ENCODE peak calls at places on chromosomes 1 and 21, in eight cellular contexts. One of them, this sample, is unnamed.

GRCh38 chr1:173353346-173353745 is 123.8 kb upstream of the PRDX6 start:
- DNase-seq in substantia nigra: no peak
- DNase-seq in CD8-positive, alpha-beta memory T cell: no peak
- DNase-seq in B cell: no peak
- DNase-seq in HTR-8/SVneo: no peak
- DNase-seq in stimulated activated CD4-positive, alpha-beta T cell treated with anti-CD3 and anti-CD28 coated beads, Interleukin-2, amount 100 ng/mL, for 24 hours: no peak
- DNase-seq in AG04450: no peak
- DNase-seq in NCI-H1105 treated with DMSO at 0.1 percent for 48 hours: no peak
- DNase-seq in this sample: no peak

GRCh38 chr1:235511470-235512240 is 7.4 kb upstream of the B3GALNT2 start:
- DNase-seq in NCI-H1105 treated with DMSO at 0.1 percent for 48 hours: no peak
- DNase-seq in AG04450: no peak
- DNase-seq in stimulated activated CD4-positive, alpha-beta T cell treated with anti-CD3 and anti-CD28 coated beads, Interleukin-2, amount 100 ng/mL, for 24 hours: no peak
- DNase-seq in substantia nigra: no peak
- DNase-seq in B cell: no peak
- DNase-seq in HTR-8/SVneo: no peak
- DNase-seq in CD8-positive, alpha-beta memory T cell: no peak
- DNase-seq in this sample: no peak

GRCh38 chr1:91730781-91731732 is 154.9 kb downstream of the TGFBR3 start:
- DNase-seq in AG04450: no peak
- DNase-seq in B cell: no peak
- DNase-seq in stimulated activated CD4-positive, alpha-beta T cell treated with anti-CD3 and anti-CD28 coated beads, Interleukin-2, amount 100 ng/mL, for 24 hours: peak; percentile 46
- DNase-seq in HTR-8/SVneo: no peak
- DNase-seq in substantia nigra: no peak
- DNase-seq in CD8-positive, alpha-beta memory T cell: no peak
- DNase-seq in NCI-H1105 treated with DMSO at 0.1 percent for 48 hours: no peak
- DNase-seq in this sample: no peak

GRCh38 chr21:16519012-16519411 is 789.2 kb downstream of the USP25 start:
- DNase-seq in NCI-H1105 treated with DMSO at 0.1 percent for 48 hours: no peak
- DNase-seq in B cell: no peak
- DNase-seq in HTR-8/SVneo: no peak
- DNase-seq in substantia nigra: no peak
- DNase-seq in stimulated activated CD4-positive, alpha-beta T cell treated with anti-CD3 and anti-CD28 coated beads, Interleukin-2, amount 100 ng/mL, for 24 hours: no peak
- DNase-seq in CD8-positive, alpha-beta memory T cell: no peak
- DNase-seq in AG04450: no peak
- DNase-seq in this sample: no peak

GRCh38 chr1:52631759-52632331 is 1.1 kb upstream of the SHISAL2A start:
- DNase-seq in B cell: peak; percentile 44
- DNase-seq in substantia nigra: no peak
- DNase-seq in HTR-8/SVneo: no peak
- DNase-seq in NCI-H1105 treated with DMSO at 0.1 percent for 48 hours: no peak
- DNase-seq in CD8-positive, alpha-beta memory T cell: no peak
- DNase-seq in stimulated activated CD4-positive, alpha-beta T cell treated with anti-CD3 and anti-CD28 coated beads, Interleukin-2, amount 100 ng/mL, for 24 hours: no peak
- DNase-seq in AG04450: no peak
- DNase-seq in this sample: no peak

GRCh38 chr1:175150596-175151319 is 41.8 kb downstream of the KIAA0040 start:
- DNase-seq in stimulated activated CD4-positive, alpha-beta T cell treated with anti-CD3 and anti-CD28 coated beads, Interleukin-2, amount 100 ng/mL, for 24 hours: no peak
- DNase-seq in NCI-H1105 treated with DMSO at 0.1 percent for 48 hours: no peak
- DNase-seq in substantia nigra: no peak
- DNase-seq in B cell: no peak
- DNase-seq in HTR-8/SVneo: no peak
- DNase-seq in AG04450: no peak
- DNase-seq in CD8-positive, alpha-beta memory T cell: no peak
- DNase-seq in this sample: no peak

GRCh38 chr1:46735708-46736324 is 16.9 kb upstream of the EFCAB14 start:
- DNase-seq in HTR-8/SVneo: peak; percentile 27
- DNase-seq in B cell: no peak
- DNase-seq in NCI-H1105 treated with DMSO at 0.1 percent for 48 hours: no peak
- DNase-seq in substantia nigra: no peak
- DNase-seq in stimulated activated CD4-positive, alpha-beta T cell treated with anti-CD3 and anti-CD28 coated beads, Interleukin-2, amount 100 ng/mL, for 24 hours: no peak
- DNase-seq in AG04450: peak; percentile 27
- DNase-seq in CD8-positive, alpha-beta memory T cell: no peak
- DNase-seq in this sample: peak; percentile 38

GRCh38 chr1:24318238-24318987 is 744 bp upstream of the GRHL3 start:
- DNase-seq in substantia nigra: no peak
- DNase-seq in AG04450: peak; percentile 26
- DNase-seq in HTR-8/SVneo: no peak
- DNase-seq in NCI-H1105 treated with DMSO at 0.1 percent for 48 hours: no peak
- DNase-seq in stimulated activated CD4-positive, alpha-beta T cell treated with anti-CD3 and anti-CD28 coated beads, Interleukin-2, amount 100 ng/mL, for 24 hours: no peak
- DNase-seq in CD8-positive, alpha-beta memory T cell: no peak
- DNase-seq in B cell: no peak
- DNase-seq in this sample: no peak

GRCh38 chr1:202123336-202123813 is 658 bp downstream of the GPR37L1 start:
- DNase-seq in stimulated activated CD4-positive, alpha-beta T cell treated with anti-CD3 and anti-CD28 coated beads, Interleukin-2, amount 100 ng/mL, for 24 hours: no peak
- DNase-seq in CD8-positive, alpha-beta memory T cell: no peak
- DNase-seq in HTR-8/SVneo: no peak
- DNase-seq in B cell: no peak
- DNase-seq in substantia nigra: no peak
- DNase-seq in AG04450: no peak
- DNase-seq in NCI-H1105 treated with DMSO at 0.1 percent for 48 hours: no peak
- DNase-seq in this sample: no peak

GRCh38 chr1:234600418-234601216 is 9.4 kb downstream of the IRF2BP2 start:
- DNase-seq in AG04450: no peak
- DNase-seq in NCI-H1105 treated with DMSO at 0.1 percent for 48 hours: peak; percentile 22
- DNase-seq in substantia nigra: no peak
- DNase-seq in B cell: no peak
- DNase-seq in stimulated activated CD4-positive, alpha-beta T cell treated with anti-CD3 and anti-CD28 coated beads, Interleukin-2, amount 100 ng/mL, for 24 hours: no peak
- DNase-seq in HTR-8/SVneo: no peak
- DNase-seq in CD8-positive, alpha-beta memory T cell: no peak
- DNase-seq in this sample: no peak

GRCh38 chr1:161215079-161215478 is at the start of gene FCER1G:
- DNase-seq in AG04450: no peak
- DNase-seq in CD8-positive, alpha-beta memory T cell: no peak
- DNase-seq in NCI-H1105 treated with DMSO at 0.1 percent for 48 hours: no peak
- DNase-seq in B cell: no peak
- DNase-seq in HTR-8/SVneo: no peak
- DNase-seq in substantia nigra: no peak
- DNase-seq in stimulated activated CD4-positive, alpha-beta T cell treated with anti-CD3 and anti-CD28 coated beads, Interleukin-2, amount 100 ng/mL, for 24 hours: no peak
- DNase-seq in this sample: no peak

GRCh38 chr1:115969509-115969908 is 6.8 kb upstream of the SLC22A15 start:
- DNase-seq in AG04450: no peak
- DNase-seq in stimulated activated CD4-positive, alpha-beta T cell treated with anti-CD3 and anti-CD28 coated beads, Interleukin-2, amount 100 ng/mL, for 24 hours: no peak
- DNase-seq in substantia nigra: no peak
- DNase-seq in NCI-H1105 treated with DMSO at 0.1 percent for 48 hours: no peak
- DNase-seq in HTR-8/SVneo: no peak
- DNase-seq in CD8-positive, alpha-beta memory T cell: no peak
- DNase-seq in B cell: no peak
- DNase-seq in this sample: no peak

GRCh38 chr1:48462716-48463285 is 9.2 kb downstream of the SPATA6 start:
- DNase-seq in NCI-H1105 treated with DMSO at 0.1 percent for 48 hours: no peak
- DNase-seq in stimulated activated CD4-positive, alpha-beta T cell treated with anti-CD3 and anti-CD28 coated beads, Interleukin-2, amount 100 ng/mL, for 24 hours: no peak
- DNase-seq in HTR-8/SVneo: no peak
- DNase-seq in AG04450: no peak
- DNase-seq in substantia nigra: no peak
- DNase-seq in CD8-positive, alpha-beta memory T cell: no peak
- DNase-seq in B cell: no peak
- DNase-seq in this sample: no peak

GRCh38 chr21:29080454-29080930 is 7.0 kb upstream of the CCT8 start:
- DNase-seq in stimulated activated CD4-positive, alpha-beta T cell treated with anti-CD3 and anti-CD28 coated beads, Interleukin-2, amount 100 ng/mL, for 24 hours: no peak
- DNase-seq in CD8-positive, alpha-beta memory T cell: peak; percentile 21
- DNase-seq in AG04450: no peak
- DNase-seq in NCI-H1105 treated with DMSO at 0.1 percent for 48 hours: no peak
- DNase-seq in substantia nigra: no peak
- DNase-seq in B cell: no peak
- DNase-seq in HTR-8/SVneo: no peak
- DNase-seq in this sample: peak; percentile 77

GRCh38 chr1:106080608-106081325 is 975.7 kb upstream of the PRMT6 start:
- DNase-seq in B cell: no peak
- DNase-seq in stimulated activated CD4-positive, alpha-beta T cell treated with anti-CD3 and anti-CD28 coated beads, Interleukin-2, amount 100 ng/mL, for 24 hours: no peak
- DNase-seq in HTR-8/SVneo: no peak
- DNase-seq in substantia nigra: no peak
- DNase-seq in CD8-positive, alpha-beta memory T cell: no peak
- DNase-seq in NCI-H1105 treated with DMSO at 0.1 percent for 48 hours: no peak
- DNase-seq in AG04450: no peak
- DNase-seq in this sample: no peak

GRCh38 chr1:36425791-36426190 is 24.5 kb downstream of the OSCP1 start:
- DNase-seq in CD8-positive, alpha-beta memory T cell: no peak
- DNase-seq in B cell: no peak
- DNase-seq in NCI-H1105 treated with DMSO at 0.1 percent for 48 hours: no peak
- DNase-seq in HTR-8/SVneo: no peak
- DNase-seq in AG04450: no peak
- DNase-seq in stimulated activated CD4-positive, alpha-beta T cell treated with anti-CD3 and anti-CD28 coated beads, Interleukin-2, amount 100 ng/mL, for 24 hours: no peak
- DNase-seq in substantia nigra: no peak
- DNase-seq in this sample: no peak

GRCh38 chr21:45363921-45364463 is 41.0 kb upstream of the COL18A1 start:
- DNase-seq in NCI-H1105 treated with DMSO at 0.1 percent for 48 hours: no peak
- DNase-seq in HTR-8/SVneo: peak; percentile 92
- DNase-seq in B cell: no peak
- DNase-seq in stimulated activated CD4-positive, alpha-beta T cell treated with anti-CD3 and anti-CD28 coated beads, Interleukin-2, amount 100 ng/mL, for 24 hours: peak; percentile 48
- DNase-seq in AG04450: peak; percentile 96
- DNase-seq in CD8-positive, alpha-beta memory T cell: no peak
- DNase-seq in substantia nigra: no peak
- DNase-seq in this sample: peak; percentile 98

GRCh38 chr21:44437371-44437695 is 18.0 kb upstream of the LRRC3 start:
- DNase-seq in HTR-8/SVneo: no peak
- DNase-seq in stimulated activated CD4-positive, alpha-beta T cell treated with anti-CD3 and anti-CD28 coated beads, Interleukin-2, amount 100 ng/mL, for 24 hours: no peak
- DNase-seq in CD8-positive, alpha-beta memory T cell: no peak
- DNase-seq in substantia nigra: no peak
- DNase-seq in NCI-H1105 treated with DMSO at 0.1 percent for 48 hours: no peak
- DNase-seq in AG04450: no peak
- DNase-seq in B cell: no peak
- DNase-seq in this sample: no peak

GRCh38 chr1:51317798-51318197 is 12.6 kb downstream of the TTC39A start:
- DNase-seq in AG04450: no peak
- DNase-seq in substantia nigra: no peak
- DNase-seq in HTR-8/SVneo: no peak
- DNase-seq in CD8-positive, alpha-beta memory T cell: no peak
- DNase-seq in NCI-H1105 treated with DMSO at 0.1 percent for 48 hours: no peak
- DNase-seq in stimulated activated CD4-positive, alpha-beta T cell treated with anti-CD3 and anti-CD28 coated beads, Interleukin-2, amount 100 ng/mL, for 24 hours: no peak
- DNase-seq in B cell: no peak
- DNase-seq in this sample: no peak

GRCh38 chr1:26949266-26949925 is 10.9 kb downstream of the KDF1 start:
- DNase-seq in AG04450: no peak
- DNase-seq in stimulated activated CD4-positive, alpha-beta T cell treated with anti-CD3 and anti-CD28 coated beads, Interleukin-2, amount 100 ng/mL, for 24 hours: no peak
- DNase-seq in CD8-positive, alpha-beta memory T cell: no peak
- DNase-seq in B cell: no peak
- DNase-seq in HTR-8/SVneo: no peak
- DNase-seq in substantia nigra: no peak
- DNase-seq in NCI-H1105 treated with DMSO at 0.1 percent for 48 hours: no peak
- DNase-seq in this sample: no peak

GRCh38 chr1:43881415-43881814 is 52.2 kb upstream of the ARTN start:
- DNase-seq in AG04450: no peak
- DNase-seq in NCI-H1105 treated with DMSO at 0.1 percent for 48 hours: no peak
- DNase-seq in B cell: no peak
- DNase-seq in HTR-8/SVneo: no peak
- DNase-seq in stimulated activated CD4-positive, alpha-beta T cell treated with anti-CD3 and anti-CD28 coated beads, Interleukin-2, amount 100 ng/mL, for 24 hours: no peak
- DNase-seq in substantia nigra: no peak
- DNase-seq in CD8-positive, alpha-beta memory T cell: no peak
- DNase-seq in this sample: no peak

GRCh38 chr1:58896211-58897183 is 112.7 kb upstream of the JUN start:
- DNase-seq in substantia nigra: no peak
- DNase-seq in HTR-8/SVneo: no peak
- DNase-seq in stimulated activated CD4-positive, alpha-beta T cell treated with anti-CD3 and anti-CD28 coated beads, Interleukin-2, amount 100 ng/mL, for 24 hours: no peak
- DNase-seq in NCI-H1105 treated with DMSO at 0.1 percent for 48 hours: no peak
- DNase-seq in CD8-positive, alpha-beta memory T cell: no peak
- DNase-seq in AG04450: no peak
- DNase-seq in B cell: no peak
- DNase-seq in this sample: no peak